ENCODE peak calls at places on chromosomes 5 and 9, in six cellular contexts. M is fibroblast of lung, O is breast epithelium, I is mucosa of descending colon, E is tibial artery, J is RWPE2. K is an unnamed sample. For H3K4me1, the result is how much of the 10 kb centered on the place peaks cover.

GRCh38 chr9:121133104-121133816 is 58.5 kb downstream of the CNTRL start:
- DNase-seq in I (peak), J (peak), M (no peak), O (no peak), E (no peak), K (peak)

GRCh38 chr5:5313081-5313736 is 109.3 kb upstream of the ICE1 start:
- DNase-seq in J (no peak), E (no peak), M (peak), O (no peak), I (no peak), K (no peak)

GRCh38 chr9:137316012-137316981 is 14.2 kb upstream of the NRARP start:
- DNase-seq in J (no peak), M (no peak), E (peak), O (no peak), I (peak), K (peak)

GRCh38 chr5:144585716-144586115 is 415.0 kb downstream of the KCTD16 start:
- DNase-seq in O (no peak), I (no peak), E (no peak), M (peak), J (no peak), K (no peak)

GRCh38 chr9:99050292-99050911 is 54.5 kb upstream of the TGFBR1 start:
- DNase-seq in E (no peak), I (no peak), O (no peak), J (no peak), M (peak), K (no peak)

GRCh38 chr9:112061152-112061740 is 113.9 kb downstream of the SUSD1 start:
- DNase-seq in E (peak), M (peak), I (peak), O (peak), J (peak), K (peak)

GRCh38 chr9:93813221-93813620 is 141.9 kb downstream of the BARX1 start:
- DNase-seq in M (no peak), O (no peak), I (no peak), E (no peak), J (no peak), K (no peak)

GRCh38 chr5:32790411-32790951 is 79.4 kb downstream of the NPR3 start:
- DNase-seq in O (no peak), I (no peak), E (no peak), J (no peak), M (peak), K (no peak)

GRCh38 chr9:87713990-87714335 is 12.0 kb upstream of the CTSL start:
- DNase-seq in J (no peak), M (no peak), O (no peak), E (no peak), I (no peak), K (no peak)
- H3K4me1 ChIP-seq in J (under half), M (under half), O (under half), E (under half), I (under half), K (under half)

GRCh38 chr5:171152382-171152781 is 156.7 kb upstream of the TLX3 start:
- DNase-seq in O (no peak), I (no peak), J (no peak), M (peak), E (no peak), K (no peak)
- TF ChIP-seq CTCF in O (no peak), I (no peak), J (peak), M (peak), E (no peak), K (no peak)

GRCh38 chr9:92608221-92609141 is 61.5 kb downstream of the IPPK start:
- DNase-seq in E (peak), O (no peak), I (no peak), M (peak), J (no peak), K (no peak)

GRCh38 chr9:92607088-92607487 is 62.8 kb downstream of the IPPK start:
- DNase-seq in E (no peak), M (peak), O (no peak), J (no peak), I (no peak), K (no peak)

GRCh38 chr9:92605224-92605623 is 64.7 kb downstream of the IPPK start:
- DNase-seq in E (no peak), O (no peak), M (no peak), J (no peak), I (no peak), K (no peak)

GRCh38 chr9:92609142-92609500 is 60.8 kb downstream of the IPPK start:
- DNase-seq in M (peak), E (no peak), O (no peak), J (no peak), I (no peak), K (no peak)

GRCh38 chr9:92607773-92608172 is 62.2 kb downstream of the IPPK start:
- DNase-seq in E (no peak), O (no peak), J (no peak), M (peak), I (no peak), K (no peak)
- H3K4me1 ChIP-seq in E (under half), O (under half), J (under half), M (under half), I (under half), K (under half)

GRCh38 chr5:107814183-107814582 is 143.4 kb upstream of the EFNA5 start:
- DNase-seq in O (no peak), E (no peak), J (no peak), I (no peak), M (no peak), K (no peak)
- TF ChIP-seq CTCF in O (no peak), E (no peak), J (no peak), I (no peak), M (no peak), K (no peak)